ENCODE peak calls at places on chromosomes 7 and 10, in five cellular contexts. J is left lung, U is AG04450, Z is RWPE2, X is foreskin fibroblast. C is an unnamed sample.

GRCh38 chr10:126175586-126176258 is 212.6 kb downstream of the ADAM12 start:
- DNase-seq in J (no peak), U (no peak), Z (no peak), X (no peak), C (no peak)

GRCh38 chr7:107242267-107242666 is 73.5 kb downstream of the HBP1 start:
- DNase-seq in J (peak; percentile 21), U (no peak), Z (no peak), X (no peak), C (no peak)

GRCh38 chr7:6430974-6431373 is 16.8 kb downstream of the DAGLB start:
- DNase-seq in J (no peak), U (no peak), Z (no peak), X (no peak), C (no peak)

GRCh38 chr7:69871886-69872592 is 273.8 kb downstream of the AUTS2 start:
- DNase-seq in J (no peak), U (no peak), Z (no peak), X (no peak), C (no peak)

GRCh38 chr10:12237265-12238220 is 41.6 kb downstream of the CDC123 start:
- DNase-seq in J (no peak), U (no peak), Z (no peak), X (no peak), C (no peak)

GRCh38 chr7:84999450-84999849 is 187.4 kb downstream of the SEMA3D start:
- DNase-seq in J (no peak), U (no peak), Z (no peak), X (no peak), C (no peak)

GRCh38 chr7:74479066-74479781 is 25.5 kb downstream of the GTF2IRD1 start:
- DNase-seq in J (peak; percentile 86), U (no peak), Z (no peak), X (no peak), C (no peak)

GRCh38 chr10:69769395-69769989 is 32.2 kb upstream of the COL13A1 start:
- DNase-seq in J (no peak), U (peak; percentile 33), Z (no peak), X (peak; percentile 73), C (peak; percentile 95)

GRCh38 chr7:105664816-105665525 is 83.7 kb upstream of the EFCAB10 start:
- DNase-seq in J (no peak), U (no peak), Z (no peak), X (no peak), C (no peak)

GRCh38 chr7:129781128-129781855 is 169.8 kb downstream of the NRF1 start:
- DNase-seq in J (no peak), U (no peak), Z (no peak), X (no peak), C (no peak)

GRCh38 chr7:95865716-95866371 is 93.5 kb downstream of the DYNC1I1 start:
- DNase-seq in J (no peak), U (no peak), Z (no peak), X (no peak), C (no peak)
- TF ChIP-seq CTCF in J (no peak), U (peak; percentile 23), Z (peak; percentile 35), X (peak; percentile 30), C (peak; percentile 81)

GRCh38 chr10:80500572-80501380 is 36.9 kb upstream of the SH2D4B start:
- DNase-seq in J (no peak), U (no peak), Z (no peak), X (no peak), C (no peak)
- TF ChIP-seq CTCF in J (no peak), U (no peak), Z (no peak), X (no peak), C (no peak)

GRCh38 chr7:128322040-128322643 is 21.6 kb downstream of the RBM28 start:
- DNase-seq in J (no peak), U (no peak), Z (no peak), X (peak; percentile 28), C (no peak)
- TF ChIP-seq CTCF in J (no peak), U (peak; percentile 51), Z (peak; percentile 56), X (peak; percentile 60), C (peak; percentile 82)

DNA sequence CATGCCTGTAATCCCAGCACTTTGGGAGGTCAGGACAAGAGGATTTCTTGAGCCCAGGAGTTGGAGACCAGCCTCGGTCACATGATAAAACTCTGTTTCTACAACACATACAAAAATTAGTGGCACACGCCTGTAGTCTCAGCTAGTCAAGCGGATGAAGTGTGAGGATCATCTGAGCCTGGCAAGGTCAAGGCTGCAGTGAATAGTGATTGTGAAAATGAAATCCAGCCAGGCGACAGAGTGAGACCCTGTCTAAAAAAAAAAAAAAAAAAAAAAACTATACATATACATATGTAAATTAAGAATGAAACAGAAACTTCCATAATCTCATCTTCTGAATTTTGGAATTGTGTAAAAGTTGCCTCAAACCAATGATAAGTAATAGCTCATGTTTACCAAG is 18.2 kb upstream of the FAM170B start:
- DNase-seq in J (no peak), U (no peak), Z (no peak), X (no peak), C (no peak)
- TF ChIP-seq CTCF in J (no peak), U (no peak), Z (no peak), X (no peak), C (no peak)

GRCh38 chr7:151339651-151340377 is 1.8 kb upstream of the NUB1 start:
- DNase-seq in J (no peak), U (no peak), Z (no peak), X (no peak), C (no peak)
- TF ChIP-seq CTCF in J (no peak), U (no peak), Z (no peak), X (no peak), C (no peak)

DNA sequence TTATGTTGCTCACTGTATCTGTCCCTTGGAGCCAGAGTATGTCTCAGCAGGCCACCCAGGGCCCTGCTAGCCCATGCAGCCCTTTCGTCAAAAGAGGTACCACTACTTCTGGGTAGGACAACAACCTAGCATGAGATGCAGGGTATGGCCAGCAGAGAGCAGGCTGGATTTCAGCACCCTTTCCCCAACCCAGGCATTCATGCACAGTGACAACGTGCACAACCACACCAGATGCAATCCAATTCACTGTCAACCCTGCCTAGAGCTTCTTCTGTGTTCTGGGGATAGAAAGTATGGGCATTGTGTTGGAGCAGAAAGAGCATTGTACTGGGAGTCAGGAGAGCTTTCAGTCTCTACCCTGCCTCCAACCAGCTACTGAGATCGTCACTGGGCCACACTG is 37.9 kb downstream of the JAZF1 start:
- DNase-seq in J (no peak), U (no peak), Z (no peak), X (no peak), C (no peak)
- TF ChIP-seq CTCF in J (no peak), U (no peak), Z (no peak), X (no peak), C (no peak)

GRCh38 chr7:121054925-121055324 is 66.4 kb downstream of the CPED1 start:
- DNase-seq in J (no peak), U (no peak), Z (no peak), X (no peak), C (no peak)

GRCh38 chr7:121061826-121062582 is 73.5 kb downstream of the CPED1 start:
- DNase-seq in J (no peak), U (no peak), Z (no peak), X (no peak), C (no peak)

GRCh38 chr7:121062684-121063279 is 74.3 kb downstream of the CPED1 start:
- DNase-seq in J (no peak), U (no peak), Z (no peak), X (no peak), C (no peak)

GRCh38 chr7:121057878-121058277 is 69.4 kb downstream of the CPED1 start:
- DNase-seq in J (no peak), U (no peak), Z (no peak), X (no peak), C (no peak)

DNA sequence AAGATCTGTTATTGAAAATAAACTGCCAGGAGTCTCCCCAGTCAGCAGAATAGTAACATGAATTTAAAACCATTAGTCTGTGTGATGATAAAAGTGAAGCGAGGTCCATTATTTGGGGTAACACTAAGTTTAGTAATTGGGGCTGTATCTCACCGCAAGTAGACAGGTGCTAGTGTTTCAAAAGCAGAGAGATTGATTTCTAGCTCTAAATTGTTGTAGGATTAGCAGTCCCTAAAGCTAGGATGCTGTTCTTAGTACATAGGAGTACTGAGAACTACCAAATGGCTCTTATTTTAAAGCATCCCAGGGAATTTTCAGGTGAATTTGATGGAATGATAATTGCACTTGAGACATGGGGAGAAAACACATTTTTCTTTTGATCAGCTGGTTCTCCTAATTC is 70.5 kb downstream of the CPED1 start:
- DNase-seq in J (no peak), U (no peak), Z (no peak), X (no peak), C (no peak)
- TF ChIP-seq CTCF in J (no peak), U (no peak), Z (no peak), X (no peak), C (no peak)

DNA sequence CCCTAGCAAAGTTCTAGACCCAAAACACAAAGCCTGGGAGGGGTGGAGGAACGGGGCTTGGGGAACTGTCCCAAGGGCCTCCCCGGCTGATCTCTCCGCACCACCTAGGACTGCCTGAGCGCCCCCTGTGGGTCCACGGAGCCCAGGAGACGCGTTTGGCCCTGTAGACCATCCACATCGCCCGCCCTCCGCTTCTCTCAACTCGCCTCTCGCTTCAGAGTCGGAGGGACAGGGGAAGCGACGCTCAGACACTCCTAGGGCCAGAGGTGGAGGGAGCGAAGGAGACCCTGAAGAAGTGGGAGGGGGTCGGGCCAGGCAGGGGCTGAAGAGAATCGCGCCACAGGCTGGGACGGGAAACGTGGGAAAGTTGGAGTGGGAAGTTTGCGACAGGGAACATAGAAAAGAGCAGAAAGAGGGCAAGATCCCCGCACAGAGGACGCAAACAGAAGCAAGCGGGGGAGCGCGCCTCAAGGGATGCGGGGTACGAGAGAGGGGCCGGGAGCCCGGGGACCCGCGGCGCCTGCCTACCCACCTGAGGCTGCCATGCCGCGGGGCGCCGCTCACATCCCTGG is 378 bp downstream of the PIK3AP1 start:
- DNase-seq in J (peak; percentile 94), U (no peak), Z (no peak), X (no peak), C (no peak)
- TF ChIP-seq CTCF in J (peak; percentile 50), U (peak; percentile 31), Z (no peak), X (peak; percentile 7), C (peak; percentile 72)